ENCODE peak calls at places on chromosomes 13 and 19, in four cellular contexts. R is IMR-90, B is heart left ventricle, E is right lobe of liver. U is an unnamed sample.
A peak's percentile ranks its signal among the peaks of the same experiment; 100 is the strongest.

GRCh38 chr13:62418872-62419271 is 1003.2 kb upstream of the PCDH20 start:
- DNase-seq in R (peak; percentile 30), E (no peak), B (no peak), U (no peak)

GRCh38 chr19:35346193-35347052 is 1.3 kb upstream of the FFAR1 start:
- DNase-seq in B (peak; percentile 58), E (peak; percentile 57), R (no peak), U (no peak)

GRCh38 chr13:54162069-54162468 is 1133.5 kb downstream of the OLFM4 start:
- DNase-seq in R (no peak), E (no peak), B (no peak), U (no peak)

GRCh38 chr19:57850553-57851017 is 926 bp downstream of the ZNF587 start:
- DNase-seq in E (no peak), B (no peak), R (peak; percentile 31), U (no peak)

GRCh38 chr19:8988204-8988603 is 22.0 kb downstream of the MUC16 start:
- DNase-seq in E (no peak), R (no peak), B (no peak), U (no peak)

GRCh38 chr13:99984463-99985242 is 3.1 kb downstream of the ZIC2 start:
- DNase-seq in E (no peak), R (no peak), B (no peak), U (no peak)

GRCh38 chr19:50877338-50877737 is 4.1 kb downstream of the KLK2 start:
- DNase-seq in E (no peak), B (no peak), R (no peak), U (no peak)

GRCh38 chr19:47331931-47332547 is at the start of gene C5AR2:
- DNase-seq in B (no peak), R (no peak), E (no peak), U (no peak)

GRCh38 chr13:22594041-22594440 is 586.7 kb upstream of the SGCG start:
- DNase-seq in B (no peak), R (no peak), E (no peak), U (no peak)

GRCh38 chr13:29436721-29437250 is 158.7 kb downstream of the SLC7A1 start:
- DNase-seq in R (no peak), B (no peak), E (no peak), U (no peak)

GRCh38 chr19:48934837-48935236 is 1.3 kb downstream of the DHDH start:
- DNase-seq in B (no peak), E (no peak), R (no peak), U (no peak)

GRCh38 chr19:23901360-23901759 is 13.3 kb upstream of the ZNF726 start:
- DNase-seq in B (no peak), R (no peak), E (no peak), U (no peak)

GRCh38 chr13:63910406-63910957 is 2494.8 kb upstream of the PCDH20 start:
- DNase-seq in R (peak; percentile 7), E (no peak), B (no peak), U (no peak)

GRCh38 chr19:40466219-40467006 is at the start of gene SPTBN4:
- DNase-seq in R (no peak), B (peak; percentile 67), E (no peak), U (peak; percentile 58)

GRCh38 chr13:40149611-40150283 is 494.3 kb downstream of the COG6 start:
- DNase-seq in E (no peak), B (no peak), R (peak; percentile 53), U (peak; percentile 60)

GRCh38 chr13:44758595-44759221 is 182.6 kb upstream of the TSC22D1 start:
- DNase-seq in E (no peak), B (no peak), R (peak; percentile 98), U (no peak)

GRCh38 chr13:26616126-26616525 is 58.6 kb downstream of the WASF3 start:
- DNase-seq in B (no peak), E (no peak), R (peak; percentile 72), U (no peak)

GRCh38 chr13:99962242-99962641 is 9.3 kb downstream of the ZIC5 start:
- DNase-seq in R (no peak), B (no peak), E (no peak), U (no peak)

GRCh38 chr19:40633207-40633606 is 32.0 kb downstream of the LTBP4 start:
- DNase-seq in E (no peak), B (no peak), R (peak; percentile 85), U (no peak)

GRCh38 chr19:45413497-45413896 is 7.1 kb downstream of the POLR1G start:
- DNase-seq in B (peak; percentile 44), E (no peak), R (no peak), U (no peak)

GRCh38 chr13:31538067-31539042 is 201.0 kb upstream of the RXFP2 start:
- DNase-seq in B (no peak), R (peak; percentile 45), E (no peak), U (no peak)

GRCh38 chr13:113742000-113742441 is 17.0 kb upstream of the TMEM255B start:
- DNase-seq in E (peak; percentile 71), R (peak; percentile 50), B (peak; percentile 62), U (no peak)

DNA sequence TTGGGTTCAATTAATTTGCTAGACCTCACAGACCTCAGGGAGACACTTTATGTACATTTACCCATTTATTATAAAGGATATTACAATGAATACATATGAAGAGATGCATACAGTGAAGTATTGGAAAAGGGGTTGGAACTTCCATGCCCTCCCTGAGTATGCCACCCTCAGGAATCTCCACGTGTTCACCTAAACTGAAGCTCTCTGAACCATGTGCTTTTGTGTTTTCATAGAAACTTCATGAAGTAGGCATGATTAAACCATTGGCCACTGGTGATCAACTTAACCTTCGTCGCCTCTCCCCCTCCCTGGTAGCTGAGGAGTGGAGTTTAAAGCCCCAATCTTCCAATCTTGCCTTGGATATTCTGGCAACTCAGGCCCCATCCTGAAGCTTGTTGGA is 20.3 kb downstream of the ZNF160 start:
- DNase-seq in R (no peak), B (no peak), E (no peak), U (no peak)
- H3K9me3 ChIP-seq in R (peaks cover 6% of the 10 kb centered on the region), B (no peaks in the 10 kb centered on the region), E (no peaks in the 10 kb centered on the region), U (no peaks in the 10 kb centered on the region)

DNA sequence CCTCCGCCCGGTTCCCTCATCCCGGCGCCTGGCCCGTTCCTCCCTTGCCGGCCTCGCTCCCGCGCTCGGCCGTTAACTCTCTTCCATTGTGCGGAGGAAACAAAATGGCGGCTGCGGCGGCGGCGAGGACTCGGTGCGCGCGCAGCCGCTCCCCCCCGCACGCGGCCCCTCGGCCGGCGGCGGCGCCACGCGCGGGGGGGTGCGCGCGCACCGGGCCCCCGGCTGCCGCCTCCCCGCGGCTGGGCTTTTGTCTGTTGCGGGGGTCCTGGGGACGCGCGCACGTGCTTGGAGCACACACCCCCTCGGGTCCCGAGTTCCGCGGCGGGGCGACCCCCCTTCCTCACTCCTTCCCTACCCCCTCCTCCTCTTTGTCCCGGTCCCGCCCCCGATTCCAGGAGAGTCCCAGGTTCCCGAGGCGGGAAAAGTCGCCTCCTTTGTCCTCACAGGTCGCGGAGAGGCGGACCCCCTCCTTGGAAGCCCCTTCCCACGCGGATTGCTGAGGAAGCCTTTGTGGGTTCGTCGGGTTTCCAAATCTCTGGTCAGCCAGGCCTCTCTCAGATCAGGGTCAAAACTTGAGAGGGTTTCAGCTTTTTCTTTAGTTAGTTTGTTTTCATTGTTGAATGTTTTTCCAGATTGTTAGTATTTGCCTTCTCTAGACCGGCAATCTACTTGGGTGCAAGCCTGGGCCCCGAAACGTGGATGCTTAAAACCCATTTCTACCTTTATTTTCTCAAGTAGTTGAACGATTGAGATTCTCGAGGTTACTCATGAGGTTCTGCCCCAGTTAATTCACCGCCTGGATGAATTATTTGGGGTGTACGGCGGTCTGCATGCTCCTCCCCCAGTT is 687 bp downstream of the ILF3 start:
- DNase-seq in E (peak; percentile 66), R (no peak), B (peak; percentile 77), U (peak; percentile 65)
- TF ChIP-seq POLR2A in E (no peak), R (peak; percentile 82), B (no peak), U (no peak)

DNA sequence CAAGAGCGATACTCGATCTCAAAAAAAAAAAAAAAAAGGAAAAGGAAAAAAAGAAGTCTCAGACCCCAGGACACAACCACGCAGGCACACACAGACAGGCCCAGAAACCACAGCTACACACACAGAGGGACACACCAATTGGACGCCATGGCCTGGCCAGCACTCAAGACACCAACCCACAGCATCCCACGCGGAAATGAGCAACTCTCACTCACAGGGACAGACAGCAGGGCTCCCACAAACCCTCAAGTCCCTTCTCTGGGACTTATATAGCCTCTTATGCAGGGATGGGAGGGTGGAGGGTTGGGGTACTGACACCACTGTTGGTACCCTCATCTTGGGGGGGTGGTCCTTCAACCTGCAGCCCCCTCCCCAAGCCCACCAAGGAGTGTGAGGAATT is 5.9 kb downstream of the NOTCH3 start:
- DNase-seq in R (peak; percentile 59), B (no peak), E (no peak), U (no peak)
- H3K4me3 ChIP-seq in R (no peak overlapping the region), B (peak overlapping the region; percentile 68), E (no peak overlapping the region), U (no peak overlapping the region)

GRCh38 chr19:43883864-43884263 is 51.2 kb downstream of the ZNF45 start:
- DNase-seq in E (no peak), R (no peak), B (no peak), U (no peak)

DNA sequence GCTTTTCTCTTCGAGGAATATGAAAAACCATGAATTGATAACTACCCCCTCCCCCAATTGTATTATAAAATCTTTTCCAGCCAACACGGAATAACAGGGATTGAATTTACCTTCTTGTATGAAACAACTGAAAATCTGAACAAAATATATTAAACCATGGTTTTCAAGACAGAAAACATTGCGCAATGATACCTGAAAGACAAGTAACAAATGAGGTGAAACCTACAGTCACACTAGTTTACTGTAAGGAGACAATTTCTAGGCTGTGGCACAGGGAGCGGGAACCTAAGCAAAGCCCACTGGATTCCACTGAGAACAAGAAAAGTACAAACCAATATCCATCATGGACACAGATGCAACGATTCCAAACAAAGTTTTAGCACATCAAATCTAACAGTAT is 53.4 kb downstream of the ZNF283 start:
- DNase-seq in E (no peak), R (no peak), B (no peak), U (no peak)
- H3K9me3 ChIP-seq in E (peaks cover 39% of the 10 kb centered on the region), R (peaks cover 43% of the 10 kb centered on the region), B (peaks cover 17% of the 10 kb centered on the region), U (peaks cover 5% of the 10 kb centered on the region)

DNA sequence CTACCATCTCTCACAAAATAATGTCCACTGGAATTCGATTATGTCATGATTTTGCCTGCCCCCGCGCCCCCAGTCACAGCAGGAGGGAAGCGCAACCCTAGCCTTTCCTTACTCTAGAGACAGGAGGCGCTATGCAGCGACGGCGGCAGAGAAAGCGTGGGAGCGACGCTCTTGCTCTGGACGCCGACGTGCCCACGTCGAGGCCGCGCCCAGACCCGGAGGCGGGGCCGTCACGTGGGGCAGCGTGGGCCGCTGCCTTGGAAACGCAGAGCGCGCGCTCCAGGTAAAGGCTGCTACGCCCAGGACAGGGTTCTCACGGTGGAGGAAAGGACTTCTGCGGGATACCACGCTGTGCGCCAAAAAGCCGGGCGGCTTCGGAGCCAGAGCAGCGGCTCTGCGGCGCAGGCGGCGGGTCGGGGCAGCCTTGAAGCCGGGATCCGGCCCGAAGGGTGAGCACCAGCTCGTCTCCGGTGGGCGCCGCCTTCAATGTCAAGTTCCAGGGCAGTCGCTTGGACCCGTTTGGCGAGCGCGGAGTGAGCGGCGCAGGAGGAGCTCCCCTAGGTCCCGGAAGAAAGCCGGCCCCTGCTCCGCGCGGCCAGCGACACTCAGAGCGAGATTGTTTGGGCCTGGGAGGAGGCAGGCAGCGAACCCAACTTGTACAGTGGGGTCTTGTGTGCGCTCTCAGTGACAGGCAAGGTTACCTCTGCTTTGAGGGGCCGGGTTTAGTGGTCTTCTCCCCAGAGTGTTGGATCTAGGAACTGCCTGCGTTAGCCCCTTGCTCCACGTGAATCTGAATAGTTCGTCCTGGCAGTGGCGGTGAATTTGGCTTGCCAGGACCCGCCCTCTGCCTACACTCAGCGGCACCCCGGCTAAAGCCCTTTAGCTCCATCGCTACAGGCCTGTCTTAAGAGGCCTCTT is 121.7 kb downstream of the MRPL57 start:
- DNase-seq in E (peak; percentile 92), B (peak; percentile 91), R (peak; percentile 87), U (peak; percentile 90)
- TF ChIP-seq POLR2A in E (no peak), B (peak; percentile 33), R (no peak), U (peak; percentile 39)

GRCh38 chr13:46683879-46684278 is 113.1 kb downstream of the ESD start:
- DNase-seq in B (no peak), R (peak; percentile 46), E (no peak), U (no peak)
- H3K4me3 ChIP-seq in B (no peak overlapping the region), R (no peak overlapping the region), E (no peak overlapping the region), U (no peak overlapping the region)

GRCh38 chr19:27779953-27780352 is 1433.0 kb downstream of the UQCRFS1 start:
- DNase-seq in R (no peak), E (no peak), B (no peak), U (no peak)
- H3K9me3 ChIP-seq in R (peaks cover 6% of the 10 kb centered on the region), E (no peaks in the 10 kb centered on the region), B (no peaks in the 10 kb centered on the region), U (no peaks in the 10 kb centered on the region)